ENCODE peak calls at places on chromosome 14, in eight cellular contexts. I, X, N, F, A, B, J and L are unnamed samples.

GRCh38 chr14:68393178-68393763 is 399.6 kb downstream of the ZFP36L1 start:
- DNase-seq in N (no peak), F (no peak), J (no peak), A (no peak), I (no peak), X (peak; percentile 59), B (no peak), L (no peak)

GRCh38 chr14:94446126-94446525 is 6.5 kb downstream of the SERPINA11 start:
- DNase-seq in I (no peak), J (no peak), F (no peak), N (no peak), B (no peak), X (no peak), A (no peak), L (no peak)

GRCh38 chr14:96038920-96039632 is at the start of gene C14orf132:
- DNase-seq in J (peak; percentile 91), B (peak; percentile 78), N (no peak), X (peak; percentile 75), I (peak; percentile 7), F (peak; percentile 36), A (peak; percentile 80), L (peak; percentile 66)

GRCh38 chr14:33590891-33591630 is 359.8 kb downstream of the EGLN3 start:
- DNase-seq in I (no peak), F (no peak), X (no peak), J (no peak), B (no peak), N (no peak), A (no peak), L (no peak)

GRCh38 chr14:55097894-55098560 is 31.0 kb upstream of the LGALS3 start:
- DNase-seq in N (no peak), X (no peak), B (no peak), J (no peak), I (no peak), F (peak; percentile 72), A (peak; percentile 72), L (no peak)

GRCh38 chr14:51939727-51940126 is 49.6 kb upstream of the RTRAF start:
- DNase-seq in B (no peak), J (no peak), N (no peak), X (no peak), F (no peak), A (no peak), I (no peak), L (no peak)

GRCh38 chr14:88478931-88479330 is 75.9 kb downstream of the PTPN21 start:
- DNase-seq in X (no peak), N (no peak), B (no peak), J (no peak), A (no peak), I (no peak), F (no peak), L (no peak)

GRCh38 chr14:56059054-56059453 is 59.2 kb upstream of the PELI2 start:
- DNase-seq in F (no peak), A (no peak), B (no peak), X (no peak), J (no peak), N (no peak), I (no peak), L (no peak)

GRCh38 chr14:27228053-27228452 is 630.2 kb upstream of the NOVA1 start:
- DNase-seq in F (no peak), J (no peak), I (no peak), N (no peak), B (no peak), A (no peak), X (no peak), L (no peak)

GRCh38 chr14:49769171-49769570 is 1.2 kb downstream of the KLHDC2 start:
- DNase-seq in I (no peak), B (no peak), F (no peak), N (no peak), J (peak; percentile 45), A (no peak), X (peak; percentile 5), L (no peak)

GRCh38 chr14:58061581-58061980 is 90.4 kb downstream of the ARMH4 start:
- DNase-seq in A (no peak), J (no peak), I (no peak), N (no peak), X (no peak), F (no peak), B (no peak), L (no peak)

GRCh38 chr14:52110441-52111086 is 41.7 kb upstream of the NID2 start:
- DNase-seq in I (no peak), X (no peak), A (no peak), N (no peak), B (no peak), F (no peak), J (no peak), L (no peak)

GRCh38 chr14:52179151-52179790 is 88.2 kb upstream of the PTGDR start:
- DNase-seq in J (no peak), X (no peak), I (no peak), N (no peak), F (no peak), A (no peak), B (no peak), L (no peak)